ENCODE peak calls at places on chromosomes 16 and 17, in eight cellular contexts. P is MM.1S, T is HCT116, L is GM23338, V is neural progenitor cell, I is hepatocyte, E is SK-N-SH, Z is PC-3. S is an unnamed sample.

GRCh38 chr16:17138801-17139200 is 332.0 kb downstream of the XYLT1 start:
- DNase-seq in P (no peak), T (no peak), L (peak), V (peak), I (no peak), E (no peak), Z (no peak), S (no peak)

GRCh38 chr17:75224983-75225382 is 19.5 kb downstream of the NUP85 start:
- DNase-seq in P (no peak), T (no peak), L (no peak), V (no peak), I (no peak), E (no peak), Z (no peak), S (no peak)

GRCh38 chr17:76709077-76709950 is 1.5 kb downstream of the MXRA7 start:
- DNase-seq in P (no peak), T (no peak), L (peak), V (peak), I (peak), E (peak), Z (peak), S (no peak)

GRCh38 chr16:51766739-51767138 is 615.7 kb upstream of the SALL1 start:
- DNase-seq in P (no peak), T (no peak), L (no peak), V (no peak), I (no peak), E (no peak), Z (no peak), S (no peak)

GRCh38 chr16:2692251-2692947 is 10.1 kb downstream of the KCTD5 start:
- DNase-seq in P (no peak), T (no peak), L (peak), V (peak), I (no peak), E (no peak), Z (no peak), S (no peak)

GRCh38 chr17:31754239-31754945 is 104.7 kb downstream of the COPRS start:
- DNase-seq in P (no peak), T (peak), L (no peak), V (no peak), I (peak), E (no peak), Z (peak), S (no peak)

GRCh38 chr17:6959700-6960099 is 36.1 kb upstream of the ALOX12 start:
- DNase-seq in P (no peak), T (no peak), L (no peak), V (no peak), I (no peak), E (no peak), Z (no peak), S (no peak)

GRCh38 chr17:66466933-66467367 is 164.5 kb downstream of the PRKCA start:
- DNase-seq in P (peak), T (peak), L (peak), V (no peak), I (peak), E (no peak), Z (peak), S (no peak)

GRCh38 chr16:17211797-17212196 is 259.0 kb downstream of the XYLT1 start:
- DNase-seq in P (peak), T (peak), L (peak), V (peak), I (no peak), E (peak), Z (no peak), S (peak)

GRCh38 chr17:40545660-40546059 is 19.6 kb downstream of the CCR7 start:
- DNase-seq in P (no peak), T (no peak), L (no peak), V (no peak), I (no peak), E (no peak), Z (no peak), S (no peak)

GRCh38 chr17:64418506-64419339 is 28.1 kb upstream of the PECAM1 start:
- DNase-seq in P (peak), T (peak), L (peak), V (peak), I (peak), E (peak), Z (peak), S (peak)

GRCh38 chr16:19283637-19284036 is 1.9 kb upstream of the CLEC19A start:
- DNase-seq in P (no peak), T (no peak), L (no peak), V (no peak), I (no peak), E (no peak), Z (peak), S (no peak)

GRCh38 chr16:5056347-5056746 is 9.4 kb downstream of the C16orf89 start:
- DNase-seq in P (peak), T (peak), L (peak), V (peak), I (peak), E (peak), Z (peak), S (peak)

GRCh38 chr17:64300566-64300965 is 37.5 kb upstream of the TEX2 start:
- DNase-seq in P (no peak), T (no peak), L (no peak), V (no peak), I (no peak), E (no peak), Z (no peak), S (no peak)

GRCh38 chr16:79509221-79509631 is 91.3 kb downstream of the MAF start:
- DNase-seq in P (no peak), T (no peak), L (peak), V (peak), I (no peak), E (peak), Z (no peak), S (no peak)

GRCh38 chr16:85955566-85955965 is 56.6 kb downstream of the IRF8 start:
- DNase-seq in P (no peak), T (no peak), L (no peak), V (no peak), I (no peak), E (no peak), Z (no peak), S (no peak)

GRCh38 chr17:14321476-14321949 is 20.6 kb downstream of the HS3ST3B1 start:
- DNase-seq in P (no peak), T (no peak), L (no peak), V (no peak), I (no peak), E (no peak), Z (no peak), S (no peak)

GRCh38 chr16:85172465-85173071 is 60.3 kb upstream of the CIBAR2 start:
- DNase-seq in P (no peak), T (peak), L (peak), V (peak), I (no peak), E (peak), Z (peak), S (no peak)

GRCh38 chr16:31421587-31421986 is 6.6 kb downstream of the COX6A2 start:
- DNase-seq in P (no peak), T (no peak), L (no peak), V (no peak), I (no peak), E (no peak), Z (no peak), S (no peak)

GRCh38 chr16:53369921-53370320 is 64.3 kb upstream of the RBL2 start:
- DNase-seq in P (no peak), T (no peak), L (no peak), V (no peak), I (no peak), E (no peak), Z (peak), S (no peak)

GRCh38 chr16:87789437-87790277 is 23.9 kb upstream of the KLHDC4 start:
- DNase-seq in P (no peak), T (no peak), L (no peak), V (no peak), I (peak), E (no peak), Z (peak), S (no peak)

GRCh38 chr17:40450175-40450574 is 6.9 kb downstream of the IGFBP4 start:
- DNase-seq in P (peak), T (peak), L (peak), V (peak), I (peak), E (no peak), Z (peak), S (peak)

GRCh38 chr17:68760141-68760475 is 158.9 kb upstream of the FAM20A start:
- DNase-seq in P (no peak), T (no peak), L (no peak), V (no peak), I (no peak), E (no peak), Z (no peak), S (no peak)
- TF ChIP-seq CTCF in P (no peak), T (no peak), L (no peak), V (no peak), I (no peak), E (no peak), Z (no peak), S (peak)

GRCh38 chr17:80761421-80761871 is 216.8 kb downstream of the RPTOR start:
- DNase-seq in P (no peak), T (peak), L (no peak), V (no peak), I (peak), E (no peak), Z (peak), S (no peak)
- TF ChIP-seq EZH2phosphoT487 in P (no peak), T (no peak), L (no peak), V (no peak), I (no peak), E (no peak), Z (no peak), S (no peak)

DNA sequence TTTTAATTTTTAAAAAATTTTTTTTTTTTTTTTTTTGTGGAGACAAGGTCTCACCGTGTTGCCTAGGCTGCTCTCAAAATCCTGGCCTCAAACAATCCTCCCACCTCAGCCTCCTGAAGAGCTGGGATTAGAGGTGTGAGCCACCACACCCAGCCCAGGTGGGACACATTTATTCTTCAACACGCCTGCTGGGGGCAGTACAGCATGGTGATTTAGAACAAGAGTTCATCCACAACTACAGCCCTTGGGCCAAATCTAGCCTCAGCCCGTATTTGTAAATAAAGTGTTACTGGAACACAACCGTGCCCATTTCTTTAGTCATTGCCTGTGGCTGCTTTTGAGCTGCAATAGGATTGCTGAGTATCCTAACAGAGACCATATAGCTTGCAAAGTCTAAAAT is 92.8 kb downstream of the KATNIP start:
- DNase-seq in P (no peak), T (peak), L (peak), V (peak), I (no peak), E (no peak), Z (peak), S (peak)
- TF ChIP-seq CTCF in P (peak), T (no peak), L (peak), V (peak), I (no peak), E (peak), Z (peak), S (peak)

DNA sequence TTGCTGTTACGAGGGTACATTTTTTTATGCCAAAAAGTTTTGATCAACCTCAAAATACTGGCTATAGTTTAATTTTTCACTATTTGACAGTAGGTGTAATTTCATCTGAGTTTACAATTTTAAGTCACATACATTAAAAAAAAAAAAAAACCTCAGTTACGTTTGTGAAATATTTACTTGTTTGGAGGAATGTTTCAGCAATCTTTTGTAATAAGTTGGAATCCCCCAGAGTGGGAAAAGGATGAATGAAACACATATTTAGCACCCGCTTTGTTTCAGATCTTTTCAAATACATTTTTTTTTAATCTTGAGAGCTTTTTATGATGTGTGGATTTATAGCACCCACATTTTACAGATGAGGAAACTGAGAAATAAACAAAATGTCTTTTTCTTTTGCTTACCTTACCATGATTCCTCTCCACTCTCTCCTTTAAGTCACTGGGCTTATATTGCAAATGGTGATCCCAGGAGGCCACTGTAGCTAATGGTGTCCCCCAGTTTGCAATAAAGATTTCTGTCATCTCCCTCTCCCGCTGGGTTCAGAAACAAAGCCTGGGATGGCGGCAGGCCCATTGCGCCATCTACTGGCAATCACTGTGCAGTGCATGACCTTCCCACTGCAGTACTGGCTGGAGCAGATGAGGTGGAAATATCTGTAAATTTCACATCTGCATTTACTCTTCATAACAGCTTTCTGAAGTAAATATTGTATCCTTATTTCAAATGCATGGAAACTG is 27.7 kb downstream of the TBC1D3B start:
- DNase-seq in P (peak), T (peak), L (peak), V (peak), I (peak), E (peak), Z (peak), S (peak)
- TF ChIP-seq EZH2phosphoT487 in P (no peak), T (no peak), L (no peak), V (no peak), I (no peak), E (no peak), Z (no peak), S (no peak)

DNA sequence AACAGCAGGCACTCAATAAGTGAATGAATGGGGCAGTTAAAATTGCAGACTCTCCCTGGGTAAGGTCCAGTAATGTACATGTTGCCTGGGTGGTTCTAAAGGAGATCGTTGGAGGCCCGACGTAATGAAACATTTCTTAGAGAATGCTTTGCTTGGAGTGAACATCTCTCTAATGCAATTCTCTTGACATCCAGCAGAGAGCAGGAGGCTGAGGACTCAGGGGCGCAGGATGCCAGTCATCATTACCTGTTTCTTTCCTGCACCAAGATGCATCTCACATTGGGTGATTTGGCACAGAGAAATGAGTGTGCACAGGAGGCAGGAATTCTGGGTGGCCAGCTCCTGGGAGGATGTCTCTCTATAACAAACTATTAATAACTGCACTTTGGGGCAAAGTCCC is 130.3 kb upstream of the RBBP6 start:
- DNase-seq in P (no peak), T (peak), L (peak), V (peak), I (no peak), E (peak), Z (peak), S (peak)
- TF ChIP-seq CTCF in P (no peak), T (peak), L (peak), V (peak), I (no peak), E (peak), Z (peak), S (peak)

DNA sequence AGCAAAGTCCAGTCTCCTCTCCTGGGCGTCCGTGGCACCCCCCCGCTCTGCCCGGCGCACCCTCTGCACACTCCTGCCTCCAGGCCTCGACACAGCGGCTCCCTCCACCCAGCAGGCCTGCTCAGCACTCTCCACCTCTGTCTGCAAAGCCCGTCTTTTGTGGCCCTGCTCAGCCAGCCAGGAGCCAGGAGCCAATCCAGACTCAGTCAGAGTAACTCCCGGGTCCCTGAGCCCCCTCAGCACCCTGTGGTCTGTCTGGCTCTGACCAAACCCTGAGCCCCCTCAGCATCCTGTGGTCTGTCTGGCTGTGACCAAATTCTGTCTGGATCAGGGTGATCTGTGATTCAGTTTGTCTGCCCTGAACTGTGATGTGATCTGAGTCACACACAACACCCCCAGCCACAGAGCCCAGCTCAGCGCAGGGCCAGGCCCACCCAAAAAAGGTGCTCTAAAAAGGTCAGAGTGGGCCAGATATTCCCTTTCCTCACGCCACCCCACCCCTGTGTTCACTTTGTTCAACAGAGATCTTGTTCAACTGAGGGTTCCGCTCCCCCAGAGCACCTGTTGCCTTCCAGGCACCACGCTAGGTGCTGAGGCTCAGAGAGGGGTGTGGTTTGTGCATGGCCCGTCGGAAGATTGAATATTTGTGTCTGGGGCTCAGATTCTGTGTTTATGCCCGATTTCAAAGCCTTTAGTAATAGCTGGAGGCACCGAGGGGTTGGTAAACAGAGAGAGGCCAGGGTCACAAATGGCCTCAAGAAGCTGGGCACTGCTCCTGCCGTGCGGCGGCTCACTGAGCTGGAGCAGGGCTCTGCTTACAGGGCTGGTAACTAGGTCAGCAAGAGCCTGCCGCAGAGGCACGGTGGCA is 5.9 kb downstream of the ITGAE start:
- DNase-seq in P (no peak), T (no peak), L (no peak), V (peak), I (peak), E (no peak), Z (no peak), S (peak)
- TF ChIP-seq EZH2phosphoT487 in P (no peak), T (no peak), L (no peak), V (no peak), I (no peak), E (no peak), Z (no peak), S (no peak)

GRCh38 chr17:57557793-57558681 is 187.1 kb downstream of the CCDC182 start:
- DNase-seq in P (no peak), T (no peak), L (no peak), V (no peak), I (peak), E (no peak), Z (peak), S (peak)
- TF ChIP-seq CTCF in P (no peak), T (no peak), L (no peak), V (no peak), I (no peak), E (no peak), Z (no peak), S (no peak)

GRCh38 chr17:10653987-10654386 is 3.1 kb downstream of the MYH3 start:
- DNase-seq in P (no peak), T (no peak), L (no peak), V (no peak), I (no peak), E (no peak), Z (no peak), S (no peak)

GRCh38 chr17:10651927-10652326 is 5.2 kb downstream of the MYH3 start:
- DNase-seq in P (no peak), T (no peak), L (no peak), V (no peak), I (no peak), E (no peak), Z (no peak), S (no peak)

GRCh38 chr17:10649602-10650001 is 7.5 kb downstream of the MYH3 start:
- DNase-seq in P (no peak), T (no peak), L (no peak), V (no peak), I (no peak), E (no peak), Z (no peak), S (no peak)

GRCh38 chr17:10657123-10657522 is at the start of gene MYH3:
- DNase-seq in P (no peak), T (no peak), L (no peak), V (no peak), I (no peak), E (no peak), Z (no peak), S (no peak)

DNA sequence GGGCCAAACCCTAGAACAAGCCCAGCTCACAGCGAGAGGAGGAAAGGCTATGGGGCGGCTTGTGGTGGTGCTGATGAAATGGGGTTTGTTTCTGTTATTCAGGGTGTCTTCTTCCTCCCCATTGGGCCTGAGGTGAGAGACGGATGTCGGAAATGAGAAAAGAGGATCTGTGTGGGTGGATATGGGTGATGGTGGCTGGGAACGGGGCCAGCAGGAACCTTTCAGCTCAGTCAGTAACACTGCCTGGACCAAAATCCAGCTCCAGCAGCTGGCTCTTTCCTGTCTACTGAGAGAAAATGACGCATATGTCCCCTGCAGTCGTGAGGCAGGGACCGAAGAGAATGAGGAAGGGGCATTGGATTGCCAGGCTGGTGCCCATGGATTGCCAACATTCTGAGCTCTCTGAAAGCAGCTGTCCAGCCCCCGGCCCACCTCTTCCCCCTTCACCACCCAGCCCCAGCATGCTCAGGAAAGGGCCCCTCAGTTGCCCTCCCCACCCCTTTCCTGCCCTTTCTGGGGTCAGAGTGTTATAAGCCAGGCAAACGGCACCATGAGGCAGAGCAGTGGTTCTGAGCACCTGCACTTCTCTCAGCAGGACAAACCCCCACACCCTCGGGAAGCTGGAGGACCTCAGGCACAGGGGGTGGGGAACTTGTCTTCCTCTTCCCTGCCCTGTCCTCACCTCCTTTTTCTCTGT is 4.0 kb downstream of the MYH3 start:
- DNase-seq in P (no peak), T (no peak), L (no peak), V (no peak), I (no peak), E (no peak), Z (no peak), S (no peak)
- TF ChIP-seq EZH2phosphoT487 in P (no peak), T (no peak), L (no peak), V (no peak), I (no peak), E (no peak), Z (no peak), S (no peak)